ENCODE peak calls at places on chromosomes 6 and 20, in seven cellular contexts. M, U, S, N, Y, T and B are unnamed samples.

GRCh38 chr6:11144393-11144829 is 32.9 kb upstream of the ERVFRD-1 start:
- DNase-seq in M (peak; percentile 68), U (peak; percentile 78), S (peak; percentile 61), N (peak; percentile 84), Y (peak; percentile 72), T (peak; percentile 81), B (peak; percentile 90)

GRCh38 chr6:119539066-119539746 is 189.6 kb upstream of the MAN1A1 start:
- DNase-seq in M (no peak), U (no peak), S (no peak), N (no peak), Y (no peak), T (no peak), B (no peak)

GRCh38 chr20:10347066-10347465 is 87.0 kb downstream of the MKKS start:
- DNase-seq in M (no peak), U (no peak), S (no peak), N (no peak), Y (no peak), T (no peak), B (no peak)

GRCh38 chr6:119285908-119286625 is 63.5 kb downstream of the MAN1A1 start:
- DNase-seq in M (no peak), U (no peak), S (no peak), N (no peak), Y (peak; percentile 22), T (no peak), B (no peak)

GRCh38 chr20:63855363-63856110 is 5.8 kb upstream of the ABHD16B start:
- DNase-seq in M (no peak), U (no peak), S (no peak), N (no peak), Y (no peak), T (no peak), B (peak; percentile 76)

GRCh38 chr20:11229772-11230171 is 556.0 kb upstream of the JAG1 start:
- DNase-seq in M (peak; percentile 99), U (no peak), S (peak; percentile 34), N (no peak), Y (peak; percentile 99), T (peak; percentile 41), B (no peak)

GRCh38 chr6:44464527-44465310 is 77.2 kb downstream of the CDC5L start:
- DNase-seq in M (peak; percentile 32), U (no peak), S (no peak), N (peak; percentile 74), Y (peak; percentile 22), T (peak; percentile 26), B (no peak)

GRCh38 chr6:49423817-49424216 is 39.2 kb downstream of the MMUT start:
- DNase-seq in M (no peak), U (no peak), S (no peak), N (no peak), Y (no peak), T (no peak), B (no peak)

GRCh38 chr6:147741419-147741818 is 232.9 kb downstream of the SAMD5 start:
- DNase-seq in M (no peak), U (no peak), S (no peak), N (no peak), Y (peak; percentile 42), T (no peak), B (no peak)

GRCh38 chr6:150667977-150668716 is 68.5 kb downstream of the PLEKHG1 start:
- DNase-seq in M (peak; percentile 86), U (peak; percentile 89), S (peak; percentile 75), N (peak; percentile 84), Y (peak; percentile 58), T (peak; percentile 93), B (no peak)

GRCh38 chr6:21382821-21383455 is 210.6 kb upstream of the SOX4 start:
- DNase-seq in M (no peak), U (no peak), S (no peak), N (no peak), Y (no peak), T (no peak), B (no peak)

GRCh38 chr20:50834599-50835005 is 39.7 kb downstream of the BCAS4 start:
- DNase-seq in M (peak; percentile 34), U (no peak), S (no peak), N (no peak), Y (peak; percentile 94), T (no peak), B (no peak)

GRCh38 chr20:57467742-57468141 is 57.2 kb downstream of the CTCFL start:
- DNase-seq in M (no peak), U (no peak), S (no peak), N (peak; percentile 29), Y (no peak), T (no peak), B (peak; percentile 59)

GRCh38 chr6:34035704-34036356 is 110.1 kb downstream of the GRM4 start:
- DNase-seq in M (no peak), U (no peak), S (no peak), N (no peak), Y (no peak), T (no peak), B (no peak)

GRCh38 chr6:32204268-32204715 is 11.8 kb upstream of the GPSM3 start:
- DNase-seq in M (no peak), U (no peak), S (no peak), N (no peak), Y (no peak), T (no peak), B (no peak)

GRCh38 chr6:142290851-142291250 is 11.0 kb upstream of the ADGRG6 start:
- DNase-seq in M (no peak), U (no peak), S (no peak), N (no peak), Y (no peak), T (no peak), B (no peak)

GRCh38 chr6:133705071-133705470 is 183.8 kb upstream of the TCF21 start:
- DNase-seq in M (peak; percentile 37), U (no peak), S (no peak), N (no peak), Y (peak; percentile 91), T (no peak), B (no peak)

GRCh38 chr20:1373614-1374013 is 19.2 kb downstream of the FKBP1A start:
- DNase-seq in M (no peak), U (no peak), S (no peak), N (no peak), Y (no peak), T (no peak), B (no peak)

GRCh38 chr6:119350202-119351004 is 842 bp upstream of the MAN1A1 start:
- DNase-seq in M (peak; percentile 31), U (no peak), S (peak; percentile 48), N (no peak), Y (peak; percentile 67), T (peak; percentile 41), B (no peak)

GRCh38 chr6:71906813-71907212 is 20.5 kb downstream of the RIMS1 start:
- DNase-seq in M (no peak), U (no peak), S (no peak), N (no peak), Y (no peak), T (no peak), B (no peak)

GRCh38 chr6:27303613-27304272 is 8.3 kb downstream of the POM121L2 start:
- DNase-seq in M (no peak), U (no peak), S (no peak), N (no peak), Y (no peak), T (no peak), B (no peak)

GRCh38 chr6:168355716-168356522 is 36.3 kb upstream of the DACT2 start:
- DNase-seq in M (peak; percentile 19), U (peak; percentile 64), S (peak; percentile 10), N (peak; percentile 82), Y (no peak), T (peak; percentile 74), B (no peak)

GRCh38 chr6:169144356-169144755 is 109.3 kb downstream of the THBS2 start:
- DNase-seq in M (no peak), U (no peak), S (no peak), N (no peak), Y (no peak), T (no peak), B (no peak)

GRCh38 chr6:20691185-20691584 is 156.9 kb downstream of the CDKAL1 start:
- DNase-seq in M (no peak), U (no peak), S (no peak), N (no peak), Y (no peak), T (peak; percentile 35), B (no peak)

GRCh38 chr20:35146299-35146921 is 726 bp downstream of the EDEM2 start:
- DNase-seq in M (no peak), U (no peak), S (no peak), N (peak; percentile 69), Y (no peak), T (peak; percentile 28), B (peak; percentile 86)

GRCh38 chr6:113495521-113495920 is 361.6 kb upstream of the MARCKS start:
- DNase-seq in M (peak; percentile 90), U (no peak), S (no peak), N (no peak), Y (peak; percentile 87), T (no peak), B (no peak)
- H3K27ac ChIP-seq in M (peak overlapping the region; percentile 92), U (no peak overlapping the region), S (no peak overlapping the region), N (no peak overlapping the region), Y (no peak overlapping the region), T (no peak overlapping the region), B (no peak overlapping the region)

GRCh38 chr20:45291526-45291925 is 15.1 kb upstream of the RBPJL start:
- DNase-seq in M (no peak), U (no peak), S (no peak), N (no peak), Y (no peak), T (no peak), B (no peak)

GRCh38 chr20:45289942-45290676 is 16.5 kb upstream of the RBPJL start:
- DNase-seq in M (no peak), U (no peak), S (no peak), N (no peak), Y (no peak), T (no peak), B (no peak)

GRCh38 chr20:45292343-45292742 is 14.3 kb upstream of the RBPJL start:
- DNase-seq in M (no peak), U (no peak), S (no peak), N (no peak), Y (no peak), T (no peak), B (no peak)

GRCh38 chr20:45288860-45289259 is 17.8 kb upstream of the RBPJL start:
- DNase-seq in M (no peak), U (no peak), S (no peak), N (no peak), Y (no peak), T (no peak), B (no peak)

GRCh38 chr20:45290677-45291355 is 15.8 kb upstream of the RBPJL start:
- DNase-seq in M (peak; percentile 75), U (peak; percentile 77), S (peak; percentile 41), N (peak; percentile 85), Y (peak; percentile 66), T (peak; percentile 94), B (peak; percentile 89)
- TF ChIP-seq CTCF in M (peak; percentile 93), U (peak; percentile 87), S (peak; percentile 88), N (peak; percentile 89), Y (peak; percentile 94), T (peak; percentile 94), B (peak; percentile 72)

GRCh38 chr6:30895343-30895742 is 11.0 kb downstream of the DDR1 start:
- DNase-seq in M (no peak), U (no peak), S (no peak), N (no peak), Y (no peak), T (no peak), B (peak; percentile 34)
- H3K27ac ChIP-seq in M (no peak overlapping the region), U (no peak overlapping the region), S (no peak overlapping the region), N (no peak overlapping the region), Y (no peak overlapping the region), T (no peak overlapping the region), B (no peak overlapping the region)

DNA sequence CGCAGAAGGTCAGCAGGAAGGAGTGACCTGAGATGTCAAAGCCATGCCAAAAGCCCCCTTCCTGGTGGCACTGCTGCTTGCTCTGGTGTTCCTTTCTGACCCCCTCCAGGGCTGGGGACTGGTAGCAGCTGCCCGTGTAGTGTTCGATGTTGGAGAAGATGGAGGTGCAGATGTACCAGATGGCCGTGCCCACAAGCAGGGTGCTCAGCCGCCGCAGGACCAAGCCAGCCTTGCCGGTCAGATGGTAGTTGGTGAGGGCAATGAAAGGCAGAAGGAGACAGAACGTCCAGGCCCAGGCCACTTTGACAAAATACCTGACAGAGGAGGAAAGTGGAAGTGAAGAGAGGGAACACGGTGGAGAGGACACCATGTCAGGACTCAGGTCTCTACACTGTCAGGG is 4.1 kb downstream of the FITM2 start:
- DNase-seq in M (no peak), U (no peak), S (no peak), N (peak; percentile 44), Y (no peak), T (no peak), B (no peak)
- TF ChIP-seq CTCF in M (no peak), U (no peak), S (no peak), N (no peak), Y (no peak), T (no peak), B (no peak)